ENCODE peak calls at places on chromosome 5, in nine cellular contexts. W is NB4, E is Calu3, F is fibroblast of the aortic adventitia, M is endothelial cell, I is adrenal gland, C is left ventricle myocardium inferior, J is epithelial cell of esophagus, H is GM23338. Z is an unnamed sample.

GRCh38 chr5:4571248-4571950 is 568.7 kb upstream of the ADAMTS16 start:
- DNase-seq in W (no peak), E (no peak), F (no peak), M (no peak), I (no peak), C (no peak), J (peak), H (peak), Z (peak)

GRCh38 chr5:31209341-31209740 is 15.9 kb downstream of the CDH6 start:
- DNase-seq in W (no peak), E (no peak), F (no peak), M (no peak), I (no peak), C (no peak), J (no peak), H (no peak), Z (no peak)

GRCh38 chr5:34895641-34896419 is 19.5 kb downstream of the RAD1 start:
- DNase-seq in W (no peak), E (no peak), F (peak), M (no peak), I (no peak), C (no peak), J (no peak), H (no peak), Z (peak)

GRCh38 chr5:172853355-172853975 is 19.4 kb downstream of the ERGIC1 start:
- DNase-seq in W (no peak), E (no peak), F (peak), M (no peak), I (no peak), C (no peak), J (no peak), H (no peak), Z (no peak)

GRCh38 chr5:172773481-172774469 is 2.8 kb upstream of the DUSP1 start:
- DNase-seq in W (peak), E (no peak), F (peak), M (no peak), I (peak), C (no peak), J (peak), H (no peak), Z (no peak)

GRCh38 chr5:102511666-102512065 is 12.9 kb upstream of the SLCO6A1 start:
- DNase-seq in W (no peak), E (no peak), F (peak), M (no peak), I (peak), C (peak), J (peak), H (no peak), Z (peak)

GRCh38 chr5:161925960-161926359 is 78.0 kb downstream of the GABRA1 start:
- DNase-seq in W (peak), E (no peak), F (no peak), M (no peak), I (no peak), C (no peak), J (no peak), H (peak), Z (peak)

GRCh38 chr5:60652206-60652605 is 47.8 kb downstream of the DEPDC1B start:
- DNase-seq in W (peak), E (no peak), F (peak), M (no peak), I (no peak), C (no peak), J (peak), H (no peak), Z (peak)

GRCh38 chr5:93360436-93361100 is 220.5 kb downstream of the NR2F1-AS1 start:
- DNase-seq in W (no peak), E (no peak), F (no peak), M (no peak), I (no peak), C (no peak), J (peak), H (no peak), Z (no peak)

GRCh38 chr5:98416541-98416940 is 356.9 kb upstream of the RGMB start:
- DNase-seq in W (no peak), E (no peak), F (peak), M (no peak), I (no peak), C (no peak), J (peak), H (no peak), Z (no peak)

GRCh38 chr5:157463621-157464407 is 3.8 kb downstream of the NIPAL4 start:
- DNase-seq in W (no peak), E (no peak), F (no peak), M (no peak), I (no peak), C (no peak), J (peak), H (no peak), Z (peak)

GRCh38 chr5:92527311-92528078 is 1053.5 kb downstream of the NR2F1-AS1 start:
- DNase-seq in W (no peak), E (no peak), F (no peak), M (no peak), I (no peak), C (no peak), J (peak), H (no peak), Z (peak)

GRCh38 chr5:173925449-173926071 is 37.4 kb downstream of the CPEB4 start:
- DNase-seq in W (peak), E (peak), F (peak), M (peak), I (no peak), C (peak), J (peak), H (peak), Z (peak)

GRCh38 chr5:89988998-89989690 is 420.4 kb downstream of the CETN3 start:
- DNase-seq in W (no peak), E (no peak), F (peak), M (no peak), I (no peak), C (peak), J (no peak), H (no peak), Z (no peak)

GRCh38 chr5:88687253-88687955 is 195.6 kb downstream of the MEF2C start:
- DNase-seq in W (no peak), E (no peak), F (no peak), M (no peak), I (no peak), C (no peak), J (no peak), H (peak), Z (no peak)

GRCh38 chr5:170479484-170479883 is 24.3 kb upstream of the KCNIP1 start:
- DNase-seq in W (no peak), E (peak), F (no peak), M (no peak), I (no peak), C (no peak), J (no peak), H (no peak), Z (no peak)

GRCh38 chr5:163649522-163649921 is 144.1 kb downstream of the MAT2B start:
- DNase-seq in W (no peak), E (no peak), F (peak), M (no peak), I (no peak), C (no peak), J (peak), H (no peak), Z (peak)

GRCh38 chr5:154038241-154038603 is 488 bp downstream of the FAM114A2 start:
- DNase-seq in W (peak), E (peak), F (no peak), M (no peak), I (peak), C (no peak), J (peak), H (no peak), Z (no peak)

GRCh38 chr5:14490309-14490711 is 91.3 kb upstream of the OTULINL start:
- DNase-seq in W (peak), E (no peak), F (peak), M (no peak), I (peak), C (no peak), J (no peak), H (no peak), Z (no peak)

GRCh38 chr5:64979518-64979917 is 210.8 kb downstream of the CWC27 start:
- DNase-seq in W (no peak), E (no peak), F (peak), M (no peak), I (no peak), C (no peak), J (no peak), H (no peak), Z (no peak)

GRCh38 chr5:138615461-138615860 is 40.3 kb upstream of the HSPA9 start:
- DNase-seq in W (no peak), E (no peak), F (no peak), M (no peak), I (no peak), C (no peak), J (no peak), H (no peak), Z (no peak)

GRCh38 chr5:129094924-129095797 is 612 bp downstream of the ISOC1 start:
- DNase-seq in W (peak), E (peak), F (peak), M (peak), I (peak), C (peak), J (peak), H (peak), Z (peak)

GRCh38 chr5:76583163-76584047 is 39.8 kb downstream of the F2RL2 start:
- DNase-seq in W (peak), E (no peak), F (peak), M (no peak), I (no peak), C (no peak), J (peak), H (no peak), Z (peak)

GRCh38 chr5:32776203-32776602 is 65.1 kb downstream of the NPR3 start:
- DNase-seq in W (no peak), E (no peak), F (peak), M (no peak), I (no peak), C (no peak), J (no peak), H (no peak), Z (no peak)

GRCh38 chr5:127001621-127002296 is 28.6 kb downstream of the MARCHF3 start:
- DNase-seq in W (no peak), E (no peak), F (peak), M (no peak), I (peak), C (no peak), J (peak), H (no peak), Z (no peak)

GRCh38 chr5:56669534-56670483 is 145.5 kb upstream of the MAP3K1 start:
- DNase-seq in W (peak), E (no peak), F (no peak), M (no peak), I (peak), C (peak), J (peak), H (peak), Z (peak)

GRCh38 chr5:16934669-16935068 is 1.4 kb downstream of the MYO10 start:
- DNase-seq in W (no peak), E (no peak), F (peak), M (no peak), I (no peak), C (no peak), J (peak), H (peak), Z (peak)

GRCh38 chr5:155872801-155873200 is 454.2 kb upstream of the SGCD start:
- DNase-seq in W (no peak), E (no peak), F (no peak), M (no peak), I (no peak), C (no peak), J (peak), H (no peak), Z (no peak)

GRCh38 chr5:158166424-158166823 is 307.5 kb upstream of the CLINT1 start:
- DNase-seq in W (no peak), E (no peak), F (no peak), M (no peak), I (peak), C (no peak), J (no peak), H (no peak), Z (no peak)

GRCh38 chr5:1552469-1553255 is 28.9 kb upstream of the LPCAT1 start:
- DNase-seq in W (no peak), E (no peak), F (peak), M (no peak), I (no peak), C (peak), J (peak), H (peak), Z (no peak)

DNA sequence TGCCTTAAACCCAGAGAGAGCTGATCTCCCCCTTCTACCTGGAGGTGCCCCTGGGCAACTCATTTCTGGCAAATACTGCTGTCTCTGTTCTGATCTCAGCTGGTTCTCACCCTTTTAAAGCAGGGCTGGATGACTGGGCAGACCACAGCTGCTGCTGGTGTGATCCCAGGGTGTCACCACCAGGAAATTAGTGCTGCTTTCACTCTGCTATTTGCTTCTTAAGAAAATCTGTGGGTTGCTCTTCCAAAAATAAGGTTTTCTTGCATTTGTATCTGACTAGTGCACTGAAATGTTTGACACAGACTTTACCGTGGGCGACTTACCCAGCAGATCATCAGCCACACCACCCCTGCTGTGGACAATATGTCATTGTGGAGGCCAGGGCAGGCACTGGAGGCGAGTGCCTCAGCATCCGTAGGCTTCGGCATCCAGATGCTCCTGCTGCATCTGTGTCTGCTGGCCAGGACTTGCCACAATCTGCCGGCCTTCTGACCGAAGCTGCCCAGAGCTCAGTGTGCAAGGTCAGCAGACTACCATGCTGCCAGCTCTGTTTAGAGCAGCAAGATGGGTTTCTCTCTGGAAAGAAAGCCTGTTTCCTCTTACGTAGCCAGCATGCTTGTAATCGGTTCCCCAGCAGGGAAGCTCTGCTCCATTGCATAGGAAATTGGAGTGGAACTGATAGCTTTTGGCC is 13.6 kb downstream of the ARHGAP26 start:
- DNase-seq in W (peak), E (no peak), F (peak), M (no peak), I (peak), C (peak), J (no peak), H (no peak), Z (no peak)
- TF ChIP-seq CTCF in W (no peak), E (no peak), F (peak), M (no peak), I (no peak), C (no peak), J (no peak), H (no peak), Z (no peak)

DNA sequence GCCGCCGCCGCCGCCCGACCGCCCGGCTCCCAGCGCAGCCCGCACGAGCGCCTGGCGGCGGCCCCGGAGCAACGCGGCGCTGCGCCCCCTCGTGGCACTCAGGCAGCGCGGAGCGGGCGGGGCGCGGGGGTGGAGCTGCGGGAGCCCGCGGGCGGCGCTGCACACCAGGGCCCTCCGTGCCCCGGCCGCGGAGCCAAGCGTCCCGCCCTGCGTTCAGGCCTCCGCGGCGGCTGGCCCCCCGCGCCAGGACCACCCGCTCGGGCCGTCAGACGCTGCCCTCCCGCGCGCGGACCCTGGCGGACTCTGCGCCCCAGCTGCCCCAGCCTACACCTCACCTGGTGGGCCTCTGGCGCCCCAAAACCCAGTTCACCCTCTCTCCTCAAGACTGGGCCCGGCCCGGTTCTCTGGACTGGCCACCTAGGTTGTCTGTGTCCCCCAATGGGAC is at the start of gene RASGEF1C:
- DNase-seq in W (peak), E (peak), F (peak), M (peak), I (peak), C (peak), J (peak), H (peak), Z (peak)
- TF ChIP-seq CTCF in W (peak), E (peak), F (peak), M (no peak), I (no peak), C (peak), J (peak), H (peak), Z (peak)

DNA sequence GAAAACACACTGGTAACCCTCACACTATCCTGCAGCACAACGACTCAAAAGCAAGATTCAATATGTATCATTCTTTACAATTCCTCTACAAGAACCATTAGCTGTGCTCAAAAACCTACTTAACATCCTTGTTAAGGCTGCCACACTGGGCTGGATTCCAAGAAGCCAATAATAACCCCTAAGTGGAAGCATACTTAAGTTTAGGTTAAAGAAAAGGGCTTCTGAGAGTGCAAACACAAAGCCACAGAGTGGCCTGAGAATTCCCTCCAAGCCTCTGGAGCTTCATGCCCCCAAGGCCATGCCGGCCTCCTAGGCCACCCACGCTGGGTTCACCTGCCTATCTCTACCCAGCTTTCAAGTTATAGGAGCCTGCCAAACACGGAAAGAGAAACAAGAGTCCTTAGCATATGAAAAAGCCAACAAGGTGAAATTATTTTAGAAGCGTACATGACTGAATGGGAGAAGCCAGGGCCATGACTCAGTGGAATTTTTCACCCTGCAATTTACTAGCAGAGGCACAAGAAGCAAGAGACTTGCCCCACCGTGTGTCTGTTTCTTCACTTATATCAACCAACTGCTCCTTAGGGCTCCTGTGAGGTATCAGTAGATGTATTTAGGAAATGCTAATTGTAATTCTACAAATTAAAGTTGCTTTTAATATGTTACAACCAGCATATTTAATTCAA is 293.0 kb downstream of the SPOCK1 start:
- DNase-seq in W (no peak), E (no peak), F (peak), M (no peak), I (no peak), C (no peak), J (peak), H (no peak), Z (no peak)
- TF ChIP-seq CTCF in W (no peak), E (no peak), F (no peak), M (no peak), I (no peak), C (no peak), J (peak), H (no peak), Z (no peak)

GRCh38 chr5:110590187-110590586 is 136.3 kb downstream of the TMEM232 start:
- DNase-seq in W (peak), E (no peak), F (peak), M (no peak), I (no peak), C (no peak), J (peak), H (peak), Z (peak)
- TF ChIP-seq CTCF in W (peak), E (peak), F (peak), M (peak), I (peak), C (peak), J (peak), H (peak), Z (peak)

GRCh38 chr5:181171782-181172181 is 24.4 kb downstream of the OR2V2 start:
- DNase-seq in W (no peak), E (no peak), F (no peak), M (no peak), I (no peak), C (no peak), J (no peak), H (no peak), Z (no peak)
- TF ChIP-seq CTCF in W (no peak), E (no peak), F (no peak), M (no peak), I (no peak), C (no peak), J (no peak), H (no peak), Z (no peak)

DNA sequence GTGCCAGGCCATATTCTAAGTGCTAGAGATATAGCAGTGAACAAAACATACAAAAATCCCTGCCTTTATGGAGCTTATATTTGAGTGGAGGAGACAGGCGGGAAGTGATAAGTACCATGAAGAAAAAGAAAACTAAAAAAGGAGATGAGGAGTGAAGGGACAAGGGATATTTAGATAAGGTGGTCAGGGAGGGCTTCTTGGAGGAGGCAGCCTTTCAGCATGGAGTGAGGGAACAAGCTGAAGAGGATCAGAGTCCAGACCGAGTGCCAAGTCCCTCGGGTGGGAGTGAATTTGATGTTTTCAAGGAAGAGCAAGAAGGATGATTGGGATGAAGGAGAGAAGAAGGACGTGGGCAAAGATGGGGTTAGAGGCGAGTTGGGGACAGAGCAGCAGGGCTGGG is 190.5 kb downstream of the FSTL4 start:
- DNase-seq in W (no peak), E (no peak), F (no peak), M (no peak), I (no peak), C (no peak), J (no peak), H (no peak), Z (no peak)
- TF ChIP-seq CTCF in W (no peak), E (no peak), F (no peak), M (no peak), I (no peak), C (no peak), J (no peak), H (no peak), Z (no peak)

GRCh38 chr5:446066-446725 is 3.2 kb downstream of the EXOC3 start:
- DNase-seq in W (no peak), E (no peak), F (no peak), M (no peak), I (no peak), C (no peak), J (peak), H (no peak), Z (no peak)

GRCh38 chr5:445591-445990 is 2.6 kb downstream of the EXOC3 start:
- DNase-seq in W (no peak), E (no peak), F (no peak), M (no peak), I (no peak), C (peak), J (no peak), H (no peak), Z (no peak)

GRCh38 chr5:448061-448765 is 5.2 kb downstream of the EXOC3 start:
- DNase-seq in W (peak), E (no peak), F (no peak), M (no peak), I (peak), C (peak), J (no peak), H (no peak), Z (no peak)

GRCh38 chr5:447501-447900 is 4.5 kb downstream of the EXOC3 start:
- DNase-seq in W (no peak), E (no peak), F (no peak), M (no peak), I (no peak), C (peak), J (no peak), H (no peak), Z (no peak)

DNA sequence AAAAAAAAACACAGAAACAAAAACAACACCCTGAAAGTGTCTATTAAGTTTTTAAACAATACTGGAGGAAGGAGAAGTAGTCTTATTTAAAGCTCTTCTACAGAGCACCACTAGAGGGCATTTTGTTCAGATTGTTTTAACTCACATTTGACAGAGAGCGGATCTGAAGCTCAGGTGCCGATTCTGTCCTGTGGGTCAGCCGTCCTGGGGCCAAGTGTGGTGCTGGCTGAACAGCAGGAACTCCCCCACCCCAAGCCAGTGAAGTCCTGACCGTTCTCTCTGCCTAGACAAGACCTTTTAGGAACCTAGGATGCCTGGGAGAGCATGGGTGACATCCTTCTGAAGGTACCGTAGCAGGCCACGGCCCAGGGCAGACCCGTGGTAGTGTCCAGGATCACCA is 3.9 kb downstream of the EXOC3 start:
- DNase-seq in W (peak), E (no peak), F (peak), M (no peak), I (no peak), C (no peak), J (peak), H (peak), Z (peak)
- TF ChIP-seq CTCF in W (peak), E (peak), F (peak), M (peak), I (peak), C (peak), J (peak), H (peak), Z (peak)